ENCODE peak calls at places on chromosomes 2 and 18, in four cellular contexts. S is testis, X is lower lobe of right lung, T is cardiac fibroblast. N is an unnamed sample.

GRCh38 chr2:25276569-25277465 is 64.9 kb downstream of the DNMT3A start:
- DNase-seq in S (peak), X (peak), T (peak), N (peak)

GRCh38 chr2:45652090-45653050 is 895 bp downstream of the PRKCE start:
- DNase-seq in X (peak), S (peak), T (peak), N (peak)

GRCh38 chr18:79765491-79766245 is 32.1 kb upstream of the KCNG2 start:
- DNase-seq in X (peak), T (peak), S (peak), N (peak)

GRCh38 chr18:36830141-36830495 is 1.2 kb downstream of the KIAA1328 start:
- DNase-seq in S (no peak), X (no peak), T (no peak), N (no peak)

GRCh38 chr2:9297807-9298206 is 91.2 kb downstream of the ASAP2 start:
- DNase-seq in S (no peak), X (no peak), T (no peak), N (no peak)

GRCh38 chr18:39788395-39788794 is 2166.6 kb upstream of the PIK3C3 start:
- DNase-seq in S (no peak), T (no peak), X (no peak), N (no peak)

GRCh38 chr2:45009303-45009927 is at the start of gene SIX2:
- DNase-seq in S (peak), X (peak), T (peak), N (no peak)

GRCh38 chr2:65390134-65390533 is 42.3 kb downstream of the SPRED2 start:
- DNase-seq in X (no peak), S (no peak), T (no peak), N (no peak)

GRCh38 chr2:143545643-143546275 is 416.5 kb downstream of the ARHGAP15 start:
- DNase-seq in T (no peak), X (no peak), S (no peak), N (no peak)

GRCh38 chr18:76679877-76680276 is 142.5 kb upstream of the ZNF236 start:
- DNase-seq in X (no peak), S (peak), T (no peak), N (no peak)

GRCh38 chr2:234725528-234726264 is 226.1 kb upstream of the SH3BP4 start:
- DNase-seq in S (no peak), T (peak), X (no peak), N (no peak)

GRCh38 chr2:177645241-177645640 is 252.7 kb downstream of the AGPS start:
- DNase-seq in S (no peak), T (no peak), X (no peak), N (no peak)

GRCh38 chr2:230933521-230934180 is 8.6 kb upstream of the GPR55 start:
- DNase-seq in S (no peak), T (no peak), X (peak), N (peak)

GRCh38 chr18:79064228-79064627 is 5.0 kb upstream of the ATP9B start:
- DNase-seq in T (no peak), X (no peak), S (no peak), N (no peak)

GRCh38 chr2:118221952-118222594 is 133.8 kb downstream of the INSIG2 start:
- DNase-seq in S (peak), X (no peak), T (peak), N (no peak)

GRCh38 chr18:22558945-22559385 is 141.2 kb upstream of the CTAGE1 start:
- DNase-seq in T (peak), S (peak), X (peak), N (no peak)

GRCh38 chr2:109666466-109666865 is 52.3 kb downstream of the SOWAHC start:
- DNase-seq in S (no peak), T (no peak), X (no peak), N (no peak)

GRCh38 chr2:183232161-183232865 is 108.1 kb downstream of the NUP35 start:
- DNase-seq in T (peak), S (no peak), X (no peak), N (no peak)

GRCh38 chr18:58175122-58175687 is 131.2 kb downstream of the NEDD4L start:
- DNase-seq in X (no peak), S (no peak), T (no peak), N (no peak)

GRCh38 chr2:46612675-46613074 is 133.3 kb downstream of the TMEM247 start:
- DNase-seq in S (no peak), X (no peak), T (no peak), N (no peak)

GRCh38 chr18:9823805-9824473 is 61.8 kb upstream of the TXNDC2 start:
- DNase-seq in X (no peak), S (no peak), T (peak), N (no peak)

GRCh38 chr18:78984941-78985784 is 5.5 kb downstream of the SALL3 start:
- DNase-seq in S (no peak), T (peak), X (no peak), N (no peak)

GRCh38 chr18:1452821-1453220 is 548.1 kb downstream of the ADCYAP1 start:
- DNase-seq in T (no peak), S (no peak), X (no peak), N (no peak)

GRCh38 chr2:222102746-222103349 is 195.9 kb downstream of the PAX3 start:
- DNase-seq in T (no peak), X (no peak), S (no peak), N (no peak)

GRCh38 chr2:157792345-157793052 is 83.6 kb downstream of the ACVR1 start:
- DNase-seq in S (no peak), X (no peak), T (peak), N (no peak)

GRCh38 chr2:198776616-198777406 is 680.9 kb downstream of the SATB2 start:
- DNase-seq in T (no peak), S (no peak), X (no peak), N (no peak)

GRCh38 chr2:108633379-108633778 is 85.9 kb upstream of the RANBP2 start:
- DNase-seq in S (no peak), X (no peak), T (no peak), N (no peak)

GRCh38 chr2:206521612-206522011 is 78.3 kb downstream of the ADAM23 start:
- DNase-seq in S (no peak), T (no peak), X (no peak), N (no peak)

GRCh38 chr18:24027156-24027555 is 12.6 kb downstream of the TTC39C start:
- DNase-seq in S (no peak), T (peak), X (no peak), N (peak)

GRCh38 chr18:50203801-50204604 is 9.1 kb upstream of the MYO5B start:
- DNase-seq in X (peak), S (peak), T (peak), N (no peak)

GRCh38 chr2:191003405-191004309 is 10.3 kb downstream of the STAT1 start:
- DNase-seq in X (no peak), S (no peak), T (no peak), N (no peak)

GRCh38 chr2:71815701-71816100 is 332.0 kb downstream of the CYP26B1 start:
- DNase-seq in X (no peak), S (no peak), T (no peak), N (no peak)
- TF ChIP-seq CTCF in X (no peak), S (no peak), T (no peak), N (no peak)

DNA sequence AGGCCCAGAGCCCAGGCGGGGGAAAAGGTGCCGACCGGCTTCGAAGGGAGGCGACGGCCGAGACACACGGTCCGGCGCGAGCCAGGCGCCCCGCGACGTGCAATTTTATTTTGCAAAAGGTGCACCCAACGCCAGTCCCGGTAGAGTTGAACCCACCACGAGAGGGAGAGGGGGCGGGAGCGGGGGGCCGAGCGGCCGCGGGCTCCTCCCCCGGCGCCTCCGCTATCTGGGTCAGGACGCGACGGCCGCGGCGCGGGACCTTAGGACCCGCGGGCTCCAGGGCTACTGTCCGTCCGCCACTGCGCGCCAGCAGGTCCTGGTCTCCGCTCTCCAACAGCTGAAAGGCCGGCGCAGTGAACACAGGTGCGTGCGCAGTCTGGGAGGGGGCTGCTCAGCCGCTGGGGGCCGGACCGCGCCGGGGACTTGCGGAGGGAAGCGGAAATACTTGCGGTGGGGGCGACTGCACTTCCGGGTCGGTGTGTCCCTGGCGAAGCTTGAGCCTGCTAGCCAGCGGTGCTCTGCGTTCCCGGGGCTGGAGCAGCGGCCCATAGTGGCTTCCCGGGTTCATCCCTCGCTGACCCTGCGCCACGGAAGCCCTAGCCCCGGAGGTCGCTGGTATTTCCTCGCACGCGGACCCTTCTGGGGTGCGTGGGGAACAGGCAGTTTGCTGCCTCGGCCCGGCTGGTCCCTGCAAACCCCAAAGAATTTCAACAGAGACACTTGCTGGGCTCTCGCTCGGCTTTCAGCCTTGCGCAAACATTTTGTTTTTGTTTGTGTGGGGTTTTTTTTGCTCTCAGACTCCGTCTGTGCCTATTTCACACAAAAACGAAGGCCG is at the start of gene RMDN2:
- DNase-seq in S (peak), X (peak), T (peak), N (peak)
- TF ChIP-seq CTCF in S (no peak), X (no peak), T (no peak), N (no peak)

GRCh38 chr18:47263828-47264314 is 12.4 kb upstream of the SKOR2 start:
- DNase-seq in T (no peak), X (no peak), S (no peak), N (no peak)

GRCh38 chr18:47265197-47265596 is 13.7 kb upstream of the SKOR2 start:
- DNase-seq in X (no peak), S (no peak), T (peak), N (no peak)

GRCh38 chr18:47262397-47263196 is 11.1 kb upstream of the SKOR2 start:
- DNase-seq in X (no peak), S (no peak), T (no peak), N (no peak)

GRCh38 chr18:47261902-47262301 is 10.4 kb upstream of the SKOR2 start:
- DNase-seq in X (no peak), T (no peak), S (no peak), N (no peak)

DNA sequence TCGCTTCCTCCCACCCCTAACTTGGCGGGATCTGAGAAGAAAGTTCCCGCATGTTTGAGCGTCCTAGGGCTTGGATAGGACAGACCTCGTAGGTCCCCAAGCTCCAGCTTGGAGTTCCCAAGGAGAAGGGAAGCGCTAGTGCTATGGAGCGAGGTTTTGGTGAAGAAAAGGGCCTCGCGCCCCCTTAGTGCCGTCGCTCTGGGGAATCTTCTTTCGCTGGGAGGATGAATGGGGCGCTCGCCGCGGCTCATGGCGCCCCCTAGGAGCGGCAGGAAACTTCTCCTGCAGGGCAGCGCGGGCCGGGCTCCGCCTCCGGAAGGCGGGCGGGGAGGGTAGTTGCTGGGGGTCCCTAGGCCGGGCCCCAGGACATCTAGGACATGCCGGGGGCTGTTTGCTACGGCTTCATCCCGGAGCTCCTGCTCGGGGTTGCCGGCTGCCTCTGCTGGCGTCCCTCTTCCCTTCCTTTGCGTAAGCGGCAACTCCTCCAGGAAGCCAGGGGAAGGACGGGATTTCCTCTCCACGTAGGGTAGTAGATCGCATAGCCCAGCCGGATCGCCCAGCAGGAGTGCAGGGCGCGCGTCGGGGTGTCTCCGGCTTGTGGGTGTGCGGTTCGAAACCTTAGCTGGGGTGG is 11.9 kb upstream of the SKOR2 start:
- DNase-seq in S (no peak), X (no peak), T (no peak), N (no peak)
- TF ChIP-seq CTCF in S (no peak), X (peak), T (peak), N (no peak)

GRCh38 chr2:30655660-30656059 is 151.6 kb downstream of the CAPN13 start:
- DNase-seq in T (peak), X (no peak), S (no peak), N (no peak)
- TF ChIP-seq CTCF in T (no peak), X (no peak), S (no peak), N (no peak)

GRCh38 chr18:8049147-8049546 is 482.0 kb downstream of the PTPRM start:
- DNase-seq in X (no peak), S (no peak), T (no peak), N (no peak)

GRCh38 chr18:8056723-8057122 is 489.6 kb downstream of the PTPRM start:
- DNase-seq in T (no peak), X (no peak), S (no peak), N (no peak)

GRCh38 chr18:8050616-8051314 is 483.6 kb downstream of the PTPRM start:
- DNase-seq in S (no peak), X (no peak), T (peak), N (no peak)

GRCh38 chr18:8051388-8051787 is 484.3 kb downstream of the PTPRM start:
- DNase-seq in X (no peak), S (no peak), T (peak), N (no peak)

DNA sequence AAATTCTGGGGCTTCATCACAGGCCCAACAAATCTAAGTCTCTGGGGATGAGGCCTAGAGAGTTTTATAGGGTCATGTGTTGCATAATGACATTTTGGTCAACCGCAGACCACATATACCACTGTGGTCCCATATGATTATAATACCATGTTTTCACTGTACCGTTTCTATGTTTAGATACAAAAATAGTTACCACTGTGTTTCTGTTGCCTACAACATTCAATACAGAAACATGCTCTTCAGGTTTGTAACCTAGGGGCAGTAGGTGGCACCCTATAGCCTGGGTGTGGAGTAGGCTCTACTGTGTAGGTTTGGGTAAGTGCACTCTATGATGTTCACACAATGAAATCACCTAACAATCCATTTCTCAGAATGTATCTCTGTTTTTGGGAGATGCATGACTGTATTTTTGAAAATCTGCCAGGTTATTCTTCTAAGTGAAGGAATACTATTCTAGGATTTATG is 485.2 kb downstream of the PTPRM start:
- DNase-seq in T (peak), X (no peak), S (no peak), N (no peak)
- TF ChIP-seq CTCF in T (no peak), X (no peak), S (no peak), N (no peak)

DNA sequence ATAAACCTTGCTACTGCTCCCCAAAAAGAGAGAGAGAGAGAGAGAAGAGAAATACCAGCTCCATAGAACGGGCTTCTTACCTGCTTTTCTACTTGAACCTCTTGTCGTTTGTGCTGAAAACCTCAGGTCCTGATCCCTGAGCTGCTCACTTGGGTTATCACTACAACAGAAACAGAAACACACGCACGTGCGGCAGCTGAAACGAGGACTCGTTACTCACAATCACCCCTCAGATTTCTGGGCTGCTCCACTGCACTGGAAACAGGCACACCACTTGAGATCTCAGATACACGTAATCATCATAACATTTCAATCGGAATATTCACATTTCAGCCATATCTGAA is 48.2 kb upstream of the GPC1 start:
- DNase-seq in S (no peak), X (no peak), T (no peak), N (no peak)
- TF ChIP-seq CTCF in S (no peak), X (no peak), T (no peak), N (no peak)